ENCODE peak calls at places on chromosomes 5 and 9, in four cellular contexts. J is CD8-positive, alpha-beta memory T cell; U is mammary epithelial cell; S is cardiac muscle cell. W is an unnamed sample.

GRCh38 chr5:29697786-29698414 is 1495.6 kb upstream of the CDH6 start:
- DNase-seq in J (no peak), S (peak; percentile 64), U (no peak), W (no peak)

GRCh38 chr9:101035098-101035497 is 6.6 kb downstream of the PLPPR1 start:
- DNase-seq in J (no peak), U (no peak), S (no peak), W (no peak)

GRCh38 chr5:62779010-62779422 is 200.4 kb downstream of the LRRC70 start:
- DNase-seq in J (no peak), U (peak; percentile 39), S (peak; percentile 80), W (peak; percentile 12)

GRCh38 chr5:82986404-82986803 is 90.8 kb downstream of the TMEM167A start:
- DNase-seq in J (no peak), S (no peak), U (no peak), W (no peak)

GRCh38 chr5:180291943-180292831 is at the start of gene MAPK9:
- DNase-seq in U (peak; percentile 75), J (peak; percentile 85), S (peak; percentile 94), W (peak; percentile 41)

GRCh38 chr9:108759399-108759798 is 96.4 kb downstream of the ACTL7B start:
- DNase-seq in U (no peak), J (no peak), S (no peak), W (no peak)

GRCh38 chr5:40986666-40987065 is 77.4 kb downstream of the C7 start:
- DNase-seq in J (no peak), S (no peak), U (peak; percentile 12), W (no peak)

GRCh38 chr9:131854334-131854733 is 114.5 kb upstream of the RAPGEF1 start:
- DNase-seq in U (no peak), S (no peak), J (no peak), W (no peak)

GRCh38 chr5:141883184-141883947 is 5.2 kb upstream of the PCDH1 start:
- DNase-seq in J (no peak), S (peak; percentile 88), U (peak; percentile 28), W (no peak)

GRCh38 chr9:70616401-70617010 is 202.0 kb upstream of the KLF9 start:
- DNase-seq in U (no peak), J (no peak), S (no peak), W (no peak)

GRCh38 chr9:125444956-125445506 is 183.4 kb downstream of the GAPVD1 start:
- DNase-seq in J (no peak), U (no peak), S (no peak), W (no peak)

GRCh38 chr5:84480873-84481637 is 96.4 kb upstream of the EDIL3 start:
- DNase-seq in S (no peak), J (no peak), U (peak; percentile 62), W (no peak)

GRCh38 chr5:143182901-143183820 is 220.3 kb downstream of the NR3C1 start:
- DNase-seq in S (no peak), J (no peak), U (no peak), W (no peak)

GRCh38 chr5:75363726-75364495 is 26.9 kb downstream of the HMGCR start:
- DNase-seq in U (no peak), J (no peak), S (no peak), W (peak; percentile 25)

GRCh38 chr5:53321073-53321472 is 159.4 kb upstream of the FST start:
- DNase-seq in J (no peak), U (peak; percentile 60), S (no peak), W (peak; percentile 58)

GRCh38 chr9:87337335-87338074 is 160.2 kb upstream of the DAPK1 start:
- DNase-seq in S (peak; percentile 12), U (peak; percentile 9), J (no peak), W (peak; percentile 68)

GRCh38 chr5:40321514-40321913 is 358.2 kb upstream of the PTGER4 start:
- DNase-seq in J (no peak), U (no peak), S (no peak), W (no peak)

GRCh38 chr5:154485092-154485491 is 7.1 kb upstream of the HAND1 start:
- DNase-seq in U (no peak), S (no peak), J (no peak), W (no peak)

GRCh38 chr5:154485850-154486426 is 7.9 kb upstream of the HAND1 start:
- DNase-seq in J (no peak), S (no peak), U (no peak), W (no peak)

GRCh38 chr5:154487541-154487940 is 9.5 kb upstream of the HAND1 start:
- DNase-seq in U (no peak), J (no peak), S (no peak), W (no peak)

GRCh38 chr5:154484393-154484944 is 6.4 kb upstream of the HAND1 start:
- DNase-seq in S (no peak), U (no peak), J (no peak), W (no peak)

DNA sequence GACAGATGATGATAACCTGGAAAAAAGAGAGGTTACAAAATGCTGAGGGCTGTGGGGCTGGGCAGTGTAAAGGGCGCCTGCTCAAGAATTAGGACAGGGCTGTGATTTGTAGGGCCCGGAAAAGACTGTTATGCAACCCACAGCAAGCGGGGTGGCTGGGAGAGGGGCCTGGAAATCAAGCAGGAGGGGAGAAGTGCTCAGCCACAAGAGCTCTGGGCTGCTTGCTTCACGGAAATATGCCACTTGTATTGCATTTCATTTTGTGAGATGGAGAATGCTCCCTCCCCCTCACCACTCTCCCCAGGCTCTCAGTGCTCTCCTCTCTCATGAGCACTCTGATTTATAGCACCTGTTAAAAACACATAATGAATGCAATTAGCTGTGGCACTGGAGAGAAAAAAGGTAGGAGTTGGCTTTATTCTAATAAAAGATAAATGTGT is 8.4 kb upstream of the HAND1 start:
- DNase-seq in J (no peak), U (no peak), S (peak; percentile 61), W (no peak)
- H3K4me1 ChIP-seq in J (no peaks in the 10 kb centered on the region), U (no peaks in the 10 kb centered on the region), S (peaks cover 45% of the 10 kb centered on the region), W (no peaks in the 10 kb centered on the region)

GRCh38 chr5:56325039-56325438 is 91.9 kb upstream of the ANKRD55 start:
- DNase-seq in S (no peak), U (no peak), J (no peak), W (no peak)
- H3K4me1 ChIP-seq in S (peaks cover 16% of the 10 kb centered on the region), U (peaks cover 23% of the 10 kb centered on the region), J (peaks cover 44% of the 10 kb centered on the region), W (peaks cover 21% of the 10 kb centered on the region)

GRCh38 chr5:149780043-149780737 is 50.1 kb downstream of the PPARGC1B start:
- DNase-seq in U (no peak), S (no peak), J (no peak), W (no peak)
- H3K4me1 ChIP-seq in U (peaks cover 47% of the 10 kb centered on the region), S (peaks cover 49% of the 10 kb centered on the region), J (peaks cover 9% of the 10 kb centered on the region), W (peaks cover 6% of the 10 kb centered on the region)

GRCh38 chr9:127119319-127119709 is 3.1 kb downstream of the ANGPTL2 start:
- DNase-seq in S (no peak), U (no peak), J (no peak), W (no peak)
- H3K4me1 ChIP-seq in S (peaks cover 8% of the 10 kb centered on the region), U (peaks cover 11% of the 10 kb centered on the region), J (peaks cover 9% of the 10 kb centered on the region), W (no peaks in the 10 kb centered on the region)

DNA sequence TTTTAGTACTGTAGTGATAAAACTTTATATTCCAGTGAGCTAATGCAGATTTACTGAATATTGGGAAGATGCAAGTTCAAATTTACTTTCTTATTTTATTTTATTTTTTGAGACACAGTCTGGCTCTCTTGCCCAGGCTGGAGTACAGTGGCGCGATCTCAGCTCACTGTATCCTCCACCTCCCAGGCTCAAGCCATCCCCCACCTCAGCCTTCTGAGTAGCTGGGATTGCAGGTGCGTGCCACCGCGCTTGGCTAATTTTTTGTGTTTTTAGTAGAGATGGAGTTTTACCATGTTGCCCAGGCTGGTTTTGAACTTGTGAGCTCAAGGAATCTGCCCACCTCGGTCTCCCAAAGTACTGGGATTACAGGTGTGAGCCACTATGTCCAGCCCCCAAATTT is 9.9 kb downstream of the PHAX start:
- DNase-seq in U (no peak), J (no peak), S (no peak), W (no peak)
- H3K4me1 ChIP-seq in U (no peaks in the 10 kb centered on the region), J (peaks cover 10% of the 10 kb centered on the region), S (no peaks in the 10 kb centered on the region), W (no peaks in the 10 kb centered on the region)